ENCODE peak calls at places on chromosomes 12 and 14, in seven cellular contexts. C is progenitor cell of endocrine pancreas, Y is OCI-LY7, J is AG10803, R is mesothelial cell of epicardium, U is GM20000, K is AG04450. I is an unnamed sample.

GRCh38 chr12:72295744-72296143 is 23.6 kb downstream of the TRHDE start:
- DNase-seq in C (no peak), Y (no peak), J (no peak), R (no peak), U (no peak), K (no peak), I (peak)

GRCh38 chr12:6605425-6606330 is 1.5 kb downstream of the CHD4 start:
- DNase-seq in C (no peak), Y (peak), J (no peak), R (no peak), U (no peak), K (no peak), I (peak)

GRCh38 chr12:42923564-42923963 is 334.0 kb upstream of the PRICKLE1 start:
- DNase-seq in C (no peak), Y (no peak), J (no peak), R (no peak), U (no peak), K (no peak), I (no peak)

GRCh38 chr12:87728936-87729593 is 300.1 kb downstream of the C12orf50 start:
- DNase-seq in C (no peak), Y (no peak), J (no peak), R (no peak), U (no peak), K (peak), I (no peak)

GRCh38 chr12:76586764-76587395 is 27.3 kb upstream of the OSBPL8 start:
- DNase-seq in C (no peak), Y (peak), J (peak), R (no peak), U (peak), K (peak), I (peak)

GRCh38 chr12:1022032-1022970 is 31.3 kb downstream of the ERC1 start:
- DNase-seq in C (no peak), Y (no peak), J (no peak), R (no peak), U (no peak), K (no peak), I (no peak)

GRCh38 chr12:131074221-131075083 is 120.7 kb downstream of the ADGRD1 start:
- DNase-seq in C (no peak), Y (no peak), J (peak), R (no peak), U (peak), K (no peak), I (no peak)

GRCh38 chr12:30646821-30647220 is 48.8 kb downstream of the IPO8 start:
- DNase-seq in C (no peak), Y (no peak), J (peak), R (no peak), U (no peak), K (no peak), I (no peak)

GRCh38 chr12:87150969-87151662 is 878.1 kb downstream of the C12orf50 start:
- DNase-seq in C (no peak), Y (no peak), J (no peak), R (no peak), U (peak), K (no peak), I (no peak)

GRCh38 chr12:99334737-99335136 is 312.8 kb upstream of the GARIN6 start:
- DNase-seq in C (no peak), Y (no peak), J (no peak), R (no peak), U (no peak), K (no peak), I (no peak)

GRCh38 chr12:57604454-57605307 is at the start of gene DTX3:
- DNase-seq in C (no peak), Y (no peak), J (peak), R (no peak), U (peak), K (no peak), I (no peak)

GRCh38 chr14:90443161-90444076 is 46.6 kb downstream of the CALM1 start:
- DNase-seq in C (no peak), Y (no peak), J (no peak), R (no peak), U (no peak), K (no peak), I (no peak)

GRCh38 chr14:96095581-96096476 is 56.7 kb downstream of the C14orf132 start:
- DNase-seq in C (no peak), Y (no peak), J (peak), R (no peak), U (no peak), K (peak), I (peak)

GRCh38 chr12:104718581-104718980 is 239.5 kb downstream of the SLC41A2 start:
- DNase-seq in C (no peak), Y (no peak), J (peak), R (no peak), U (no peak), K (no peak), I (no peak)

GRCh38 chr14:64186231-64187129 is 107.7 kb downstream of the ESR2 start:
- DNase-seq in C (no peak), Y (no peak), J (no peak), R (no peak), U (no peak), K (no peak), I (no peak)

GRCh38 chr12:132189378-132190011 is 45.2 kb downstream of the NOC4L start:
- DNase-seq in C (peak), Y (no peak), J (peak), R (peak), U (peak), K (peak), I (peak)

GRCh38 chr14:100289916-100290606 is 16.2 kb downstream of the SLC25A29 start:
- DNase-seq in C (no peak), Y (no peak), J (no peak), R (no peak), U (peak), K (no peak), I (no peak)

GRCh38 chr14:29892327-29892726 is 35.3 kb downstream of the PRKD1 start:
- DNase-seq in C (no peak), Y (no peak), J (peak), R (no peak), U (no peak), K (no peak), I (peak)

GRCh38 chr12:76033116-76034001 is 1.8 kb upstream of the PHLDA1 start:
- DNase-seq in C (no peak), Y (no peak), J (peak), R (no peak), U (no peak), K (no peak), I (no peak)

GRCh38 chr14:83463500-83464098 is 1929.9 kb upstream of the SEL1L start:
- DNase-seq in C (peak), Y (peak), J (peak), R (no peak), U (peak), K (peak), I (peak)

GRCh38 chr12:64780531-64781373 is 21.5 kb upstream of the GNS start:
- DNase-seq in C (peak), Y (no peak), J (no peak), R (peak), U (peak), K (no peak), I (no peak)

GRCh38 chr12:12357697-12358476 is 1.0 kb downstream of the BORCS5 start:
- DNase-seq in C (no peak), Y (peak), J (no peak), R (no peak), U (peak), K (no peak), I (peak)

GRCh38 chr12:46071769-46072624 is 81.6 kb upstream of the SCAF11 start:
- DNase-seq in C (peak), Y (peak), J (peak), R (peak), U (peak), K (peak), I (peak)

GRCh38 chr12:86006727-86007126 is 132.6 kb downstream of the NTS start:
- DNase-seq in C (no peak), Y (no peak), J (no peak), R (no peak), U (no peak), K (no peak), I (no peak)

GRCh38 chr14:37544407-37544806 is 50.6 kb downstream of the FOXA1 start:
- DNase-seq in C (no peak), Y (no peak), J (no peak), R (no peak), U (no peak), K (no peak), I (no peak)

GRCh38 chr12:90250766-90251165 is 542.1 kb upstream of the ATP2B1 start:
- DNase-seq in C (no peak), Y (no peak), J (peak), R (no peak), U (peak), K (no peak), I (no peak)

GRCh38 chr14:73888460-73888725 is 1.7 kb downstream of the ZNF410 start:
- DNase-seq in C (no peak), Y (no peak), J (peak), R (no peak), U (no peak), K (no peak), I (no peak)

GRCh38 chr14:99426796-99427346 is 53.8 kb downstream of the SETD3 start:
- DNase-seq in C (no peak), Y (no peak), J (no peak), R (no peak), U (no peak), K (no peak), I (no peak)

GRCh38 chr12:118015306-118015705 is 1.2 kb upstream of the RFC5 start:
- DNase-seq in C (no peak), Y (no peak), J (no peak), R (no peak), U (no peak), K (no peak), I (no peak)

GRCh38 chr12:118011377-118011776 is 5.1 kb upstream of the RFC5 start:
- DNase-seq in C (no peak), Y (no peak), J (no peak), R (no peak), U (no peak), K (no peak), I (no peak)

GRCh38 chr12:118010903-118011302 is 5.6 kb upstream of the RFC5 start:
- DNase-seq in C (no peak), Y (no peak), J (no peak), R (no peak), U (no peak), K (no peak), I (no peak)

GRCh38 chr12:118011961-118012360 is 4.5 kb upstream of the RFC5 start:
- DNase-seq in C (no peak), Y (no peak), J (no peak), R (no peak), U (no peak), K (no peak), I (no peak)

GRCh38 chr12:118013283-118013682 is 3.2 kb upstream of the RFC5 start:
- DNase-seq in C (no peak), Y (no peak), J (no peak), R (no peak), U (no peak), K (no peak), I (no peak)
- TF ChIP-seq CTCF in C (no peak), Y (no peak), J (no peak), R (no peak), U (no peak), K (no peak), I (no peak)

GRCh38 chr12:95017482-95017881 is 14.0 kb upstream of the NDUFA12 start:
- DNase-seq in C (no peak), Y (peak), J (peak), R (no peak), U (no peak), K (no peak), I (no peak)

DNA sequence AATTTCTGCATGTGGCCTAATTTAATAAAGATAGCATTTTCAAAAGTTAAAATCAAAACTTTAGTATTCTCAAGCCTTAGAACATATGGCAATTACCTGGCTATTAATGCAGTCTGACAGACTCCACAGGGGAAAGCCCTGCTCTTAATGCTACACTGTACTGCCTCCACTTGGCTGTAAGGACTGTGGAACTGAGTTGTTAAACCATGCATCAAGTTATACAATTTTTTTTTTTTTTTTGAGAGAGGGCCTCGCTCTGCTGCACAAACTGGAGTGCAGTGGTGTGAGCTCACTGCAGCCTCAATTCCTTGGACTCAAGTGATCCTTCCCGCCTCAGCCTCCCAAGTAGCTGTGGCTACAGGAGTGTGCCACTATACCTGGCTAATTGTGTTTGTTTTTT is 19.0 kb upstream of the NDUFA12 start:
- DNase-seq in C (no peak), Y (no peak), J (no peak), R (no peak), U (no peak), K (no peak), I (no peak)
- TF ChIP-seq CTCF in C (no peak), Y (peak), J (no peak), R (no peak), U (no peak), K (no peak), I (no peak)

GRCh38 chr14:21987937-21988336 is 314.3 kb upstream of the OR4E1 start:
- DNase-seq in C (no peak), Y (peak), J (peak), R (no peak), U (no peak), K (no peak), I (no peak)
- TF ChIP-seq CTCF in C (peak), Y (peak), J (peak), R (peak), U (no peak), K (peak), I (peak)

GRCh38 chr12:14557966-14558365 is 9.7 kb downstream of the PLBD1 start:
- DNase-seq in C (no peak), Y (no peak), J (no peak), R (no peak), U (no peak), K (no peak), I (no peak)
- TF ChIP-seq CTCF in C (no peak), Y (no peak), J (no peak), R (no peak), U (no peak), K (no peak), I (no peak)

GRCh38 chr14:102087762-102088011 is 843 bp upstream of the HSP90AA1 start:
- DNase-seq in C (no peak), Y (no peak), J (no peak), R (no peak), U (no peak), K (no peak), I (no peak)

GRCh38 chr14:102085503-102085902 is 1.3 kb downstream of the HSP90AA1 start:
- DNase-seq in C (no peak), Y (no peak), J (no peak), R (no peak), U (no peak), K (no peak), I (no peak)

GRCh38 chr14:102084931-102085330 is 1.9 kb downstream of the HSP90AA1 start:
- DNase-seq in C (no peak), Y (no peak), J (no peak), R (no peak), U (no peak), K (no peak), I (no peak)

GRCh38 chr14:102086972-102087761 is at the start of gene HSP90AA1:
- DNase-seq in C (peak), Y (peak), J (peak), R (peak), U (peak), K (peak), I (peak)

GRCh38 chr14:102086346-102086971 is 385 bp downstream of the HSP90AA1 start:
- DNase-seq in C (no peak), Y (peak), J (peak), R (peak), U (peak), K (peak), I (peak)
- TF ChIP-seq CTCF in C (no peak), Y (no peak), J (no peak), R (no peak), U (no peak), K (no peak), I (no peak)

GRCh38 chr12:56315626-56316473 is at the start of gene CNPY2:
- DNase-seq in C (peak), Y (peak), J (peak), R (peak), U (peak), K (peak), I (peak)
- TF ChIP-seq CTCF in C (peak), Y (peak), J (no peak), R (no peak), U (no peak), K (no peak), I (peak)

GRCh38 chr14:33734387-33734786 is 216.5 kb downstream of the EGLN3 start:
- DNase-seq in C (no peak), Y (no peak), J (no peak), R (no peak), U (no peak), K (no peak), I (no peak)

GRCh38 chr14:33738029-33738428 is 212.8 kb downstream of the EGLN3 start:
- DNase-seq in C (no peak), Y (no peak), J (no peak), R (no peak), U (no peak), K (no peak), I (no peak)

GRCh38 chr14:33736979-33737378 is 213.9 kb downstream of the EGLN3 start:
- DNase-seq in C (no peak), Y (no peak), J (no peak), R (no peak), U (no peak), K (no peak), I (no peak)

GRCh38 chr14:33737446-33737845 is 213.4 kb downstream of the EGLN3 start:
- DNase-seq in C (no peak), Y (no peak), J (peak), R (no peak), U (no peak), K (no peak), I (peak)

GRCh38 chr14:33736299-33736698 is 214.6 kb downstream of the EGLN3 start:
- DNase-seq in C (no peak), Y (no peak), J (no peak), R (no peak), U (no peak), K (no peak), I (no peak)
- TF ChIP-seq CTCF in C (no peak), Y (no peak), J (no peak), R (no peak), U (no peak), K (no peak), I (no peak)

GRCh38 chr12:19819231-19819630 is 379.9 kb downstream of the AEBP2 start:
- DNase-seq in C (no peak), Y (no peak), J (no peak), R (no peak), U (no peak), K (no peak), I (no peak)
- TF ChIP-seq CTCF in C (no peak), Y (no peak), J (no peak), R (no peak), U (no peak), K (no peak), I (no peak)

I was measured in HFFc6.